ENCODE peak calls at places on chromosome 20, in eight cellular contexts. S, Q, Y, W, U, E, K and N are unnamed samples.
A peak's percentile ranks its signal among the peaks of the same experiment; 100 is the strongest.

GRCh38 chr20:19966840-19967239 is 50.3 kb upstream of the NAA20 start:
- DNase-seq in W (no peak), E (peak; percentile 81), U (no peak), K (no peak), S (no peak), Y (no peak), Q (no peak), N (no peak)

GRCh38 chr20:20713244-20713765 is 861 bp upstream of the RALGAPA2 start:
- DNase-seq in K (no peak), Y (no peak), E (no peak), U (no peak), Q (no peak), S (no peak), W (peak; percentile 26), N (peak; percentile 15)

GRCh38 chr20:574297-574942 is 30.8 kb upstream of the CSNK2A1 start:
- DNase-seq in S (no peak), K (no peak), Y (no peak), Q (no peak), E (no peak), W (peak; percentile 58), U (no peak), N (no peak)

GRCh38 chr20:1182136-1182535 is 2.6 kb downstream of the TMEM74B start:
- DNase-seq in Y (no peak), Q (no peak), W (no peak), S (no peak), E (no peak), U (no peak), K (no peak), N (no peak)

GRCh38 chr20:8721098-8721497 is 347.8 kb upstream of the PLCB4 start:
- DNase-seq in W (peak; percentile 40), E (peak; percentile 45), S (peak; percentile 25), U (peak; percentile 0), Q (no peak), Y (no peak), K (peak; percentile 60), N (peak; percentile 48)

GRCh38 chr20:40584128-40584819 is 104.8 kb downstream of the MAFB start:
- DNase-seq in E (no peak), K (no peak), Y (no peak), S (no peak), U (no peak), W (no peak), Q (no peak), N (no peak)

GRCh38 chr20:19895761-19896160 is 121.4 kb upstream of the NAA20 start:
- DNase-seq in K (no peak), W (no peak), E (no peak), U (no peak), Q (no peak), S (no peak), Y (no peak), N (no peak)

GRCh38 chr20:53220482-53221307 is 248.5 kb downstream of the TSHZ2 start:
- DNase-seq in K (no peak), Q (no peak), Y (no peak), E (no peak), U (no peak), S (no peak), W (no peak), N (no peak)

GRCh38 chr20:3239026-3239866 is at the start of gene SLC4A11:
- DNase-seq in Q (no peak), S (peak; percentile 45), K (peak; percentile 73), W (peak; percentile 82), Y (no peak), E (peak; percentile 26), U (no peak), N (peak; percentile 70)

GRCh38 chr20:44109951-44110361 is 77.0 kb downstream of the JPH2 start:
- DNase-seq in Y (no peak), Q (no peak), E (no peak), W (peak; percentile 59), U (no peak), S (no peak), K (no peak), N (no peak)

GRCh38 chr20:48898210-48898609 is 23.3 kb upstream of the ARFGEF2 start:
- DNase-seq in U (no peak), Q (no peak), E (no peak), K (peak; percentile 42), S (no peak), W (no peak), Y (no peak), N (no peak)

GRCh38 chr20:50394569-50394968 is 115.6 kb upstream of the PTPN1 start:
- DNase-seq in S (no peak), Y (no peak), K (no peak), W (no peak), Q (no peak), E (no peak), U (no peak), N (peak; percentile 91)

GRCh38 chr20:46715292-46715756 is 5.9 kb downstream of the SLC2A10 start:
- DNase-seq in Y (no peak), S (no peak), E (no peak), Q (no peak), W (peak; percentile 56), K (peak; percentile 92), U (no peak), N (no peak)

GRCh38 chr20:6265204-6265904 is 142.5 kb upstream of the FERMT1 start:
- DNase-seq in K (peak; percentile 70), Y (no peak), E (peak; percentile 33), Q (no peak), U (no peak), S (no peak), W (no peak), N (peak; percentile 84)

GRCh38 chr20:24470031-24470781 is 777 bp downstream of the SYNDIG1 start:
- DNase-seq in K (no peak), U (no peak), Q (no peak), S (no peak), E (no peak), W (peak; percentile 33), Y (no peak), N (no peak)

GRCh38 chr20:63381781-63382431 is 20.8 kb upstream of the CHRNA4 start:
- DNase-seq in K (no peak), E (no peak), S (no peak), Y (no peak), Q (peak; percentile 13), W (peak; percentile 79), U (peak; percentile 35), N (no peak)

GRCh38 chr20:5914859-5915258 is 35.5 kb downstream of the TRMT6 start:
- DNase-seq in W (no peak), U (no peak), Q (no peak), K (no peak), Y (no peak), E (no peak), S (no peak), N (no peak)

GRCh38 chr20:4045082-4045481 is 29.7 kb upstream of the RNF24 start:
- DNase-seq in W (no peak), Y (no peak), U (no peak), E (no peak), Q (no peak), S (no peak), K (no peak), N (no peak)

GRCh38 chr20:31894980-31895675 is 24.7 kb downstream of the TTLL9 start:
- DNase-seq in Q (no peak), W (no peak), E (no peak), S (peak; percentile 66), Y (no peak), U (no peak), K (peak; percentile 65), N (peak; percentile 77)

GRCh38 chr20:37673429-37673828 is 20.4 kb upstream of the CTNNBL1 start:
- DNase-seq in U (no peak), Q (no peak), Y (no peak), W (no peak), S (no peak), K (no peak), E (no peak), N (no peak)

GRCh38 chr20:63553251-63553932 is 567 bp upstream of the FNDC11 start:
- DNase-seq in W (peak; percentile 97), Y (peak; percentile 80), S (peak; percentile 69), E (peak; percentile 33), Q (peak; percentile 94), K (peak; percentile 80), U (peak; percentile 81), N (peak; percentile 67)

GRCh38 chr20:39795401-39796272 is 833.5 kb downstream of the DHX35 start:
- DNase-seq in Y (no peak), E (no peak), K (peak; percentile 84), U (no peak), S (no peak), W (no peak), Q (no peak), N (peak; percentile 71)

GRCh38 chr20:60632420-60633262 is 619.4 kb upstream of the CDH4 start:
- DNase-seq in Q (no peak), Y (no peak), E (no peak), U (no peak), W (no peak), S (no peak), K (no peak), N (no peak)

GRCh38 chr20:60058869-60059268 is 100.6 kb downstream of the CDH26 start:
- DNase-seq in W (no peak), S (peak; percentile 27), U (no peak), Y (no peak), Q (no peak), K (no peak), E (no peak), N (no peak)

GRCh38 chr20:43939762-43940121 is 25.1 kb downstream of the TOX2 start:
- DNase-seq in E (no peak), W (no peak), Q (no peak), K (no peak), S (no peak), U (no peak), Y (no peak), N (no peak)

GRCh38 chr20:41509801-41510200 is 108.4 kb downstream of the CHD6 start:
- DNase-seq in W (no peak), S (no peak), E (no peak), K (peak; percentile 76), Y (no peak), Q (no peak), U (no peak), N (peak; percentile 9)

GRCh38 chr20:7773511-7773910 is 166.7 kb downstream of the HAO1 start:
- DNase-seq in U (no peak), Y (no peak), S (no peak), K (no peak), Q (no peak), W (no peak), E (no peak), N (no peak)

GRCh38 chr20:58921564-58921963 is 59.5 kb upstream of the NELFCD start:
- DNase-seq in Q (no peak), E (peak; percentile 33), K (no peak), S (no peak), U (no peak), Y (no peak), W (no peak), N (no peak)

GRCh38 chr20:15699431-15700146 is 873.7 kb downstream of the KIF16B start:
- DNase-seq in Y (no peak), K (peak; percentile 41), E (no peak), U (no peak), Q (no peak), S (no peak), W (peak; percentile 62), N (no peak)

GRCh38 chr20:50534567-50534966 is 24.4 kb downstream of the PTPN1 start:
- DNase-seq in E (no peak), W (no peak), Q (no peak), U (no peak), Y (no peak), K (peak; percentile 97), S (no peak), N (peak; percentile 40)

GRCh38 chr20:4006640-4007039 is 8.7 kb downstream of the RNF24 start:
- DNase-seq in Y (no peak), S (no peak), Q (no peak), K (peak; percentile 95), U (no peak), W (no peak), E (no peak), N (no peak)

GRCh38 chr20:20487811-20488210 is 119.9 kb downstream of the INSM1 start:
- DNase-seq in Q (no peak), S (no peak), W (no peak), E (no peak), Y (no peak), K (no peak), U (no peak), N (no peak)

GRCh38 chr20:43774754-43775153 is 48.0 kb upstream of the GTSF1L start:
- DNase-seq in Y (no peak), K (no peak), Q (no peak), U (no peak), S (peak; percentile 68), E (no peak), W (no peak), N (no peak)

GRCh38 chr20:62780204-62780603 is 16.1 kb upstream of the MRGBP start:
- DNase-seq in K (no peak), Y (no peak), E (no peak), Q (no peak), W (no peak), U (no peak), S (no peak), N (no peak)